ENCODE peak calls at places on chromosomes 12 and 14, in six cellular contexts. H is Panc1, F is GM23338, P is right atrium auricular region, Y is WERI-Rb-1, L is hepatocyte. W is an unnamed sample.

GRCh38 chr14:27372771-27373170 is 774.9 kb upstream of the NOVA1 start:
- DNase-seq in H (no peak), F (no peak), P (no peak), Y (no peak), L (no peak), W (no peak)

GRCh38 chr12:47377414-47378221 is 297.9 kb upstream of the AMIGO2 start:
- DNase-seq in H (no peak), F (no peak), P (peak; percentile 99), Y (no peak), L (peak; percentile 78), W (no peak)

GRCh38 chr12:120199595-120200306 is 1.2 kb downstream of the RPLP0 start:
- DNase-seq in H (no peak), F (no peak), P (peak; percentile 77), Y (no peak), L (no peak), W (no peak)

GRCh38 chr12:94663077-94663476 is 12.7 kb upstream of the TMCC3 start:
- DNase-seq in H (no peak), F (no peak), P (no peak), Y (no peak), L (no peak), W (no peak)

GRCh38 chr12:122491991-122492390 is 8.7 kb downstream of the ZCCHC8 start:
- DNase-seq in H (no peak), F (no peak), P (no peak), Y (no peak), L (no peak), W (no peak)

GRCh38 chr14:88203289-88203688 is 119.8 kb downstream of the KCNK10 start:
- DNase-seq in H (no peak), F (no peak), P (no peak), Y (no peak), L (no peak), W (no peak)

GRCh38 chr14:93048843-93049242 is 66.9 kb downstream of the ITPK1 start:
- DNase-seq in H (no peak), F (no peak), P (no peak), Y (no peak), L (no peak), W (no peak)

GRCh38 chr12:117334855-117335587 is 26.4 kb downstream of the NOS1 start:
- DNase-seq in H (no peak), F (no peak), P (no peak), Y (no peak), L (no peak), W (no peak)

GRCh38 chr14:48704639-48705038 is 881.5 kb downstream of the RPS29 start:
- DNase-seq in H (no peak), F (no peak), P (no peak), Y (no peak), L (no peak), W (no peak)

GRCh38 chr14:69548566-69548965 is 26.1 kb downstream of the CCDC177 start:
- DNase-seq in H (no peak), F (no peak), P (no peak), Y (no peak), L (no peak), W (no peak)

GRCh38 chr14:89365071-89365801 is 51.8 kb downstream of the FOXN3 start:
- DNase-seq in H (no peak), F (no peak), P (peak; percentile 62), Y (no peak), L (no peak), W (no peak)

GRCh38 chr12:121545459-121545858 is 35.4 kb downstream of the KDM2B start:
- DNase-seq in H (no peak), F (no peak), P (no peak), Y (no peak), L (no peak), W (no peak)

GRCh38 chr14:99183716-99184115 is 88.3 kb downstream of the BCL11B start:
- DNase-seq in H (no peak), F (no peak), P (no peak), Y (no peak), L (no peak), W (no peak)

GRCh38 chr12:85580562-85581168 is 255.5 kb downstream of the RASSF9 start:
- DNase-seq in H (no peak), F (no peak), P (no peak), Y (no peak), L (no peak), W (no peak)

GRCh38 chr14:81655423-81656314 is 122.0 kb upstream of the SEL1L start:
- DNase-seq in H (no peak), F (peak; percentile 40), P (no peak), Y (no peak), L (peak; percentile 14), W (no peak)

GRCh38 chr12:31323466-31324115 is 2.4 kb downstream of the SINHCAF start:
- DNase-seq in H (no peak), F (peak; percentile 56), P (no peak), Y (peak; percentile 22), L (no peak), W (peak; percentile 65)

GRCh38 chr14:105253329-105253682 is 5.0 kb downstream of the BTBD6 start:
- DNase-seq in H (no peak), F (no peak), P (no peak), Y (no peak), L (no peak), W (no peak)

GRCh38 chr14:105926415-105927093 is 400.2 kb downstream of the TMEM121 start:
- DNase-seq in H (no peak), F (no peak), P (no peak), Y (no peak), L (no peak), W (peak; percentile 58)

GRCh38 chr12:106345739-106346138 is 11.8 kb upstream of the POLR3B start:
- DNase-seq in H (peak; percentile 32), F (peak; percentile 72), P (no peak), Y (peak; percentile 69), L (peak; percentile 73), W (no peak)

GRCh38 chr14:27002179-27002578 is 404.3 kb upstream of the NOVA1 start:
- DNase-seq in H (no peak), F (no peak), P (no peak), Y (no peak), L (no peak), W (no peak)

GRCh38 chr14:95248422-95248821 is 71.3 kb downstream of the CLMN start:
- DNase-seq in H (no peak), F (no peak), P (no peak), Y (no peak), L (no peak), W (no peak)

GRCh38 chr12:29241821-29242591 is 92.9 kb downstream of the FAR2 start:
- DNase-seq in H (peak; percentile 80), F (peak; percentile 10), P (peak; percentile 72), Y (peak; percentile 90), L (peak; percentile 69), W (no peak)

GRCh38 chr12:14991069-14991468 is 18.2 kb downstream of the PDE6H start:
- DNase-seq in H (no peak), F (no peak), P (no peak), Y (no peak), L (no peak), W (no peak)

GRCh38 chr14:36751116-36751515 is 89.5 kb downstream of the PAX9 start:
- DNase-seq in H (no peak), F (no peak), P (no peak), Y (no peak), L (peak; percentile 38), W (no peak)

GRCh38 chr12:53233671-53234091 is 1.7 kb upstream of the RARG start:
- DNase-seq in H (no peak), F (peak; percentile 60), P (no peak), Y (no peak), L (no peak), W (peak; percentile 64)

GRCh38 chr12:52917800-52918199 is 12.9 kb upstream of the KRT8 start:
- DNase-seq in H (no peak), F (no peak), P (no peak), Y (no peak), L (no peak), W (no peak)

GRCh38 chr12:57225680-57226190 is 3.8 kb upstream of the SHMT2 start:
- DNase-seq in H (no peak), F (no peak), P (no peak), Y (no peak), L (no peak), W (no peak)

GRCh38 chr12:28855761-28856160 is 293.3 kb upstream of the FAR2 start:
- DNase-seq in H (no peak), F (no peak), P (no peak), Y (peak; percentile 16), L (no peak), W (no peak)

GRCh38 chr14:20848316-20848954 is 42.8 kb upstream of the RNASE3 start:
- DNase-seq in H (peak; percentile 52), F (no peak), P (no peak), Y (no peak), L (peak; percentile 41), W (peak; percentile 47)

DNA sequence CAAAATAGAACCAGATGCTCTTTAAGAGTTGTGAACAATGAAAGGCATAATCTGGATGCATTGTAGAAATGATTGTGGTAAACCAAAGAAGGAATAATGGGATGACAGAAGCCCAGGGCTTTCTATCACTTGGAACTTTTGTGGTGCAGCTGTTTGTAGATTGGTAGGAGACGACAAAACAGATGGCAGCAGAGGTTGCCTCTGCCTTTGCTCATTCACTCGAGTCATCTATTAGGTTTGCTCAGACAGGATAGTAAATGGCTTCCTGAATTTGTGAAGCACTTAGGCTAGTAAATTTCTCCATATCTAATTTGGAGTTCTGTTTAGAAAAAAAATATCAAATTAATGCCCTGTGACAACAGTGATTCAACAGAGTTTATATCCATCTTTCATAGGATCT is 78.4 kb downstream of the FGD4 start:
- DNase-seq in H (no peak), F (no peak), P (no peak), Y (no peak), L (no peak), W (no peak)
- H3K27me3 ChIP-seq in H (no peaks in the 10 kb centered on the region), F (no peaks in the 10 kb centered on the region), P (no peaks in the 10 kb centered on the region), Y (no peaks in the 10 kb centered on the region), L (no peaks in the 10 kb centered on the region), W (no peaks in the 10 kb centered on the region)

DNA sequence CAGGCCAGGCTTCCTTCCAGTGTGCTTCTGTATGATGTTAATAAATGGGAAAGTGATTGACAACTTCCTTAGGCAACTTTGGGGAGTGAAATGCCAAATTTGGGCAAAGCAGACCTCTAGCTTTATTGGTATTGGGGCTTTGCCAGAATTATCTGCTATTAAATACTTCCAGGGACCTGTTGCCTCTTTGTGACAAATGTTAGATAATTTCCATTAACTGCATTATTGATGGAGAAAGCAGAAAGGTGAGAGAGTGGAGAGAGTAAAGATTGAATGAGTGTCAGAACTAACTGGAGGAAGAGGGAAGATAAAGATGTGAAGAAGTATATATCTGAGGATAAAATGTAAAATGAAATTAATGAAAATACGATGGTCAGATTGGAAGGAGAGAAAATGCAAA is 94.5 kb downstream of the CACNA1C start:
- DNase-seq in H (no peak), F (no peak), P (no peak), Y (no peak), L (no peak), W (no peak)
- H3K27ac ChIP-seq in H (no peak overlapping the region), F (no peak overlapping the region), P (no peak overlapping the region), Y (peak overlapping the region; percentile 72), L (no peak overlapping the region), W (no peak overlapping the region)

GRCh38 chr14:73237219-73237785 is at the start of gene PAPLN:
- DNase-seq in H (no peak), F (peak; percentile 65), P (no peak), Y (no peak), L (peak; percentile 62), W (peak; percentile 53)
- H3K27me3 ChIP-seq in H (peaks cover 2% of the 10 kb centered on the region), F (peaks cover 54% of the 10 kb centered on the region), P (no peaks in the 10 kb centered on the region), Y (no peaks in the 10 kb centered on the region), L (peaks cover 32% of the 10 kb centered on the region), W (peaks cover 21% of the 10 kb centered on the region)

DNA sequence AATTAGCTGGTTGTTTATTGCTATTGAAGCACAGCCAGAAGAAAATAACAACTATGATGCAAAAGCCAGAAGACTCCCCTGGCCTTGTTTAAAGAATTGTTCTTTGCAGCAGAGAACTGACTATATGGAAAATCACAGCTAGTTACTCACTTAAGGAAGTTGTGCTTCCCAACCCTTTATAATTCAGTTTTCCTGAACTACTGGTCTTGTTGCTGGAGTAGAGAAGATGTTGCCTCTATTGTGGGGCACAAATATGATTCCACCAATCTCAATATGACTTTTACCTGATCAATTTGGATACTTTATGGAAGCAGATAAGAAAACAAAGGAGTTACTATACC is 586.7 kb downstream of the LRFN5 start:
- DNase-seq in H (no peak), F (no peak), P (no peak), Y (no peak), L (no peak), W (no peak)
- H3K27ac ChIP-seq in H (peak overlapping the region; percentile 95), F (no peak overlapping the region), P (no peak overlapping the region), Y (no peak overlapping the region), L (peak overlapping the region; percentile 8), W (no peak overlapping the region)

W was measured in upper lobe of left lung.